ENCODE peak calls at places on chromosomes 11 and 22, in four cellular contexts. I, E, K and Z are unnamed samples. For H3K36me3, the result is how much of the 10 kb centered on the place peaks cover.

GRCh38 chr22:47391169-47392053 is 629.0 kb downstream of the TBC1D22A start:
- DNase-seq in I (no peak), E (no peak), K (no peak), Z (no peak)

GRCh38 chr11:69055598-69056516 is 7.1 kb downstream of the TPCN2 start:
- DNase-seq in I (no peak), E (peak), K (no peak), Z (no peak)

GRCh38 chr11:64226507-64227051 is 505 bp downstream of the NUDT22 start:
- DNase-seq in I (peak), E (no peak), K (peak), Z (no peak)

GRCh38 chr11:75893202-75893601 is 78.2 kb downstream of the UVRAG start:
- DNase-seq in I (no peak), E (no peak), K (no peak), Z (no peak)

GRCh38 chr22:21917206-21917958 is 35.3 kb downstream of the PPM1F start:
- DNase-seq in I (no peak), E (no peak), K (no peak), Z (peak)

GRCh38 chr11:108891909-108892511 is 227.1 kb downstream of the DDX10 start:
- DNase-seq in I (no peak), E (no peak), K (no peak), Z (no peak)

GRCh38 chr11:117816846-117817212 is 7.7 kb downstream of the FXYD2 start:
- DNase-seq in I (no peak), E (no peak), K (no peak), Z (no peak)

GRCh38 chr11:113261709-113262475 is 52.5 kb upstream of the TTC12 start:
- DNase-seq in I (no peak), E (no peak), K (peak), Z (peak)

GRCh38 chr22:17596226-17596625 is 32.3 kb downstream of the ATP6V1E1 start:
- DNase-seq in I (no peak), E (peak), K (no peak), Z (no peak)

DNA sequence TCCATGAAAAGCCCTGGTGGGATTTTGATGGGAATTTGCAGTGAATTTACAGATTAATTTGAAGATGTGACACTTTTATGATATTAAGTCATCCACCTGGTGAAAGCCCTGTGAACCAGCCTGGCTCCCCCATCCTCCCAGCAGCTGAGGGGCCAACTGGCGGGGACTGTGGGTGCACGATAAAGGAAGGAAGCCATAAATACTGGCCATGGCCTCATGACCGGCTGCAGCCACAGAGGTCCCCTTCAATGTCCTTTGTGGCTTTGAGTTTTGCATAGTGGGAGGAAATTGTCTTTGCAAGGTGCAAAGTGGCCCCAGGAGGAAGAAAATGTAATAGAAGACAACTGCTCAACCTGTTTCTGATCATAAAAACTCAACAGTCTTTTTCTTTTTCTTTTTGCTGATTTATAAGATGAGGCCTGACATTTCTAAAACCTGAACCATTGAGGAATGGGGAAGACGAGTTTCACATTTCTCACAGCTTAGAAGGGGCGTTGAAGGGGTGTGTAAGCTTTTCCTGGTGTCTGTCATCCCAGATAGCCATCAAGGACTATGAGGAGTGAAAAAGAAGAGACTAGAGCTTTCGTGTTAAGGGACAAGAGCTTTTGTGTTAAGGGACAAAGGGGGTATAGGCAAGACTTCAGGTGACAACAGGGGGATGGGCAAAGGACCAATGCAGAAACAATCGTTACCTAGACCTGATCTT is 6.3 kb upstream of the NDUFV1 start:
- DNase-seq in I (peak), E (no peak), K (no peak), Z (no peak)
- H3K4me3 ChIP-seq in I (no peak), E (no peak), K (no peak), Z (no peak)

GRCh38 chr11:57483570-57483934 is 23.2 kb downstream of the RTN4RL2 start:
- DNase-seq in I (no peak), E (no peak), K (no peak), Z (no peak)

GRCh38 chr11:57487021-57487778 is 26.9 kb downstream of the RTN4RL2 start:
- DNase-seq in I (no peak), E (no peak), K (no peak), Z (no peak)

GRCh38 chr11:57482782-57483569 is 22.6 kb downstream of the RTN4RL2 start:
- DNase-seq in I (no peak), E (no peak), K (peak), Z (peak)

GRCh38 chr11:57484141-57484710 is 23.9 kb downstream of the RTN4RL2 start:
- DNase-seq in I (no peak), E (no peak), K (peak), Z (no peak)

DNA sequence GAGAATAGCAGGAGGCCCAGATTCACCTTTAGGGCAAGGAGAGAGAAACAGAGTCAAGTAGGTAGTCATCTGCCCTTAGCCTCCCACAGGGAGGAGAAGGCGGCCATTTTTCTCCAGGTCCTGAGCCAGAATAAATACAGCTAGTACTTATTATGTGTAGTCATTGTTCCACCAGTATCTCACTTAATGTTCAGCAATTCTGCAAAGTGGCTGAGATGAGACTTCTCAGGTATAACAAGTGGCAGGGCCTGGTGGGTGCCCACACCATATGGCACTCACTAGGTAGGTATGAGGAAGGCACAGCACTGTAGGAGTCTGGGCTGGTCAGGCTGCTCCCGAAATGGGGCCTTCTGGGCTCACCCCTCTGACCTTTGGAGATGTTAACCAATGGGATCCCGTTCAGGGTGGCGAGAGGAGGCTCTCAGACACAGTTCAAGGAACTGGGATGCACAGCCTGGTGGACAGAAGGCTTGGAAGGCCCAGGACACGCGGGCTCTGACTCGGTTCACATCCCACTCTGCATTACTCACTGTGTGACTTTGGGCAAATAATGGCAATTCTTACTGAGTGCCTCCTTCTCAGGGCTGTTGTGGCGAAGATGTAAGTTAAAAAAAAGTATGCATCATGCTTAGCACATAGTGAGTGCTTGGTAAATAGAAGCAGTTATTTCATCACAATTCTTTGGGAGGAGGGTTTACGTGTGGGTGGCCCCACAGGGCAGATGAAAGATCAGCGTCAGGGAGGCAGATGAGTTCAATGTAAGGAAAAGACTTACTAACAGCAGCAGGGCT is 25.1 kb downstream of the RTN4RL2 start:
- DNase-seq in I (no peak), E (no peak), K (peak), Z (no peak)
- H3K36me3 ChIP-seq in I (half or more), E (half or more), K (under half), Z (under half)

DNA sequence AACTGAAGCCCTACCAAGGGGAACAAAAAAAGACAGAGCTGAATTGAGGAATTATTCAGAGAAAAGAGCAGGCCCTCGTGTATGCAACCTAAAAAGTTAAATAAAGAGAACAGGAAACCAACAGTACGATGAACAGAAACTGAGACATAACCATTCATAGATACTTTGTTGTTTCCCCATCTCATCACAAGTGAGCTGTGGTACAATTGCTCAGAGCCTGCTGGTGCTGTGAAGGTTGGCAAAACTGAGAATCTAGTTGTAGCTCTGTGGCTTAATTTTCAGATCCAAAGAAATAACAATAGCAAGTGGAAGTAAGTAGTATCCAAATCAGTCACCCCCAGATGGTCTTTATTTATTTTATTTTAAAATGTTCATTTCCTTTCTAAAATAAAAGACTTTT is 37.7 kb upstream of the BLID start:
- DNase-seq in I (no peak), E (no peak), K (peak), Z (no peak)
- H3K4me3 ChIP-seq in I (no peak), E (no peak), K (no peak), Z (peak)

GRCh38 chr11:797300-798092 is 585 bp downstream of the SLC25A22 start:
- DNase-seq in I (peak), E (peak), K (peak), Z (peak)

GRCh38 chr11:796565-797299 is 1.3 kb downstream of the SLC25A22 start:
- DNase-seq in I (peak), E (no peak), K (no peak), Z (no peak)

GRCh38 chr11:799641-800316 is 1.7 kb upstream of the SLC25A22 start:
- DNase-seq in I (no peak), E (no peak), K (no peak), Z (no peak)

GRCh38 chr11:800473-800872 is 2.4 kb upstream of the SLC25A22 start:
- DNase-seq in I (no peak), E (no peak), K (no peak), Z (no peak)

GRCh38 chr11:798093-798713 is at the start of gene SLC25A22:
- DNase-seq in I (peak), E (peak), K (peak), Z (peak)
- H3K36me3 ChIP-seq in I (half or more), E (under half), K (under half), Z (under half)